ENCODE peak calls at places on chromosome 21, in nine cellular contexts. H is fibroblast of lung, C is astrocyte, W is GM23248, D is neural progenitor cell, B is mesendoderm, G is trophoblast cell, O is DND-41, R is hepatocyte. E is an unnamed sample. For H3K79me2, the result is how much of the 10 kb centered on the place peaks cover.

GRCh38 chr21:42644223-42645208 is 8.9 kb upstream of the PDE9A start:
- DNase-seq in H (peak), C (peak), W (peak), D (no peak), B (no peak), G (no peak), O (no peak), R (no peak), E (no peak)

GRCh38 chr21:42480736-42481135 is 15.3 kb downstream of the RSPH1 start:
- DNase-seq in H (no peak), C (no peak), W (no peak), D (no peak), B (no peak), G (no peak), O (no peak), R (no peak), E (no peak)

GRCh38 chr21:14773777-14774345 is 227.7 kb upstream of the SAMSN1 start:
- DNase-seq in H (no peak), C (no peak), W (peak), D (peak), B (peak), G (peak), O (peak), R (peak), E (peak)

GRCh38 chr21:45482899-45483821 is 59.1 kb downstream of the SLC19A1 start:
- DNase-seq in H (no peak), C (no peak), W (no peak), D (no peak), B (no peak), G (no peak), O (no peak), R (no peak), E (no peak)

GRCh38 chr21:27268290-27268689 is 301.4 kb upstream of the ADAMTS5 start:
- DNase-seq in H (peak), C (peak), W (peak), D (no peak), B (no peak), G (no peak), O (no peak), R (no peak), E (no peak)

GRCh38 chr21:45320261-45320990 is 32.7 kb upstream of the POFUT2 start:
- DNase-seq in H (no peak), C (no peak), W (no peak), D (no peak), B (no peak), G (no peak), O (no peak), R (no peak), E (no peak)

GRCh38 chr21:25563399-25564116 is 43.7 kb downstream of the MRPL39 start:
- DNase-seq in H (peak), C (peak), W (peak), D (no peak), B (no peak), G (no peak), O (peak), R (no peak), E (no peak)

GRCh38 chr21:31180256-31181088 is 142.2 kb upstream of the KRTAP19-8 start:
- DNase-seq in H (peak), C (no peak), W (peak), D (peak), B (peak), G (peak), O (peak), R (peak), E (peak)

GRCh38 chr21:43921602-43921978 is 56.6 kb downstream of the AGPAT3 start:
- DNase-seq in H (no peak), C (no peak), W (no peak), D (peak), B (no peak), G (no peak), O (peak), R (peak), E (no peak)

GRCh38 chr21:43029785-43030184 is 45.9 kb downstream of the CBS start:
- DNase-seq in H (no peak), C (no peak), W (no peak), D (no peak), B (no peak), G (peak), O (no peak), R (no peak), E (no peak)

GRCh38 chr21:46120301-46121285 is 22.7 kb downstream of the COL6A2 start:
- DNase-seq in H (no peak), C (no peak), W (no peak), D (no peak), B (no peak), G (no peak), O (no peak), R (no peak), E (no peak)

GRCh38 chr21:37430184-37430821 is 63.7 kb downstream of the DYRK1A start:
- DNase-seq in H (no peak), C (no peak), W (no peak), D (no peak), B (no peak), G (no peak), O (peak), R (peak), E (peak)

GRCh38 chr21:37281993-37282392 is 14.9 kb upstream of the VPS26C start:
- DNase-seq in H (no peak), C (no peak), W (no peak), D (peak), B (no peak), G (no peak), O (no peak), R (peak), E (no peak)

GRCh38 chr21:26499475-26499874 is 73.6 kb downstream of the CYYR1 start:
- DNase-seq in H (no peak), C (no peak), W (no peak), D (no peak), B (no peak), G (no peak), O (no peak), R (peak), E (no peak)

GRCh38 chr21:29701676-29702075 is 238.1 kb downstream of the GRIK1 start:
- DNase-seq in H (no peak), C (no peak), W (no peak), D (no peak), B (no peak), G (no peak), O (no peak), R (no peak), E (no peak)

GRCh38 chr21:16302851-16303282 is 573.1 kb downstream of the USP25 start:
- DNase-seq in H (no peak), C (peak), W (peak), D (no peak), B (no peak), G (no peak), O (no peak), R (peak), E (no peak)

GRCh38 chr21:45972716-45973474 is 8.7 kb upstream of the COL6A1 start:
- DNase-seq in H (peak), C (peak), W (peak), D (peak), B (peak), G (no peak), O (no peak), R (peak), E (no peak)

GRCh38 chr21:21010698-21011097 is 12.5 kb downstream of the NCAM2 start:
- DNase-seq in H (no peak), C (no peak), W (no peak), D (no peak), B (no peak), G (no peak), O (no peak), R (no peak), E (no peak)

GRCh38 chr21:18138507-18138906 is 106.1 kb upstream of the CHODL start:
- DNase-seq in H (no peak), C (no peak), W (no peak), D (no peak), B (no peak), G (no peak), O (no peak), R (no peak), E (no peak)

GRCh38 chr21:42755031-42755665 is 101.7 kb downstream of the PDE9A start:
- DNase-seq in H (no peak), C (no peak), W (no peak), D (no peak), B (no peak), G (no peak), O (no peak), R (no peak), E (no peak)

GRCh38 chr21:31340942-31341487 is 3.0 kb downstream of the TIAM1 start:
- DNase-seq in H (no peak), C (no peak), W (no peak), D (no peak), B (no peak), G (peak), O (no peak), R (no peak), E (no peak)

GRCh38 chr21:45150630-45151265 is 76.4 kb downstream of the ADARB1 start:
- DNase-seq in H (no peak), C (no peak), W (no peak), D (peak), B (no peak), G (no peak), O (no peak), R (no peak), E (no peak)

GRCh38 chr21:37758997-37759396 is 157.3 kb downstream of the KCNJ6 start:
- DNase-seq in H (peak), C (peak), W (peak), D (peak), B (peak), G (peak), O (peak), R (peak), E (peak)

GRCh38 chr21:44487831-44488230 is 32.5 kb downstream of the LRRC3 start:
- DNase-seq in H (peak), C (no peak), W (peak), D (peak), B (peak), G (peak), O (peak), R (peak), E (peak)

GRCh38 chr21:44569861-44570517 is 3.5 kb upstream of the KRTAP10-4 start:
- DNase-seq in H (no peak), C (no peak), W (no peak), D (no peak), B (no peak), G (no peak), O (no peak), R (no peak), E (no peak)

GRCh38 chr21:46111857-46112730 is 14.2 kb downstream of the COL6A2 start:
- DNase-seq in H (no peak), C (no peak), W (no peak), D (no peak), B (no peak), G (no peak), O (no peak), R (no peak), E (no peak)

GRCh38 chr21:27572681-27573080 is 605.8 kb upstream of the ADAMTS5 start:
- DNase-seq in H (peak), C (peak), W (peak), D (no peak), B (peak), G (peak), O (no peak), R (no peak), E (peak)

GRCh38 chr21:39456665-39457064 is 4.9 kb downstream of the SH3BGR start:
- DNase-seq in H (no peak), C (no peak), W (peak), D (peak), B (no peak), G (no peak), O (no peak), R (no peak), E (peak)
- H3K4me3 ChIP-seq in H (no peak), C (no peak), W (no peak), D (no peak), B (no peak), G (no peak), O (no peak), R (no peak), E (no peak)

DNA sequence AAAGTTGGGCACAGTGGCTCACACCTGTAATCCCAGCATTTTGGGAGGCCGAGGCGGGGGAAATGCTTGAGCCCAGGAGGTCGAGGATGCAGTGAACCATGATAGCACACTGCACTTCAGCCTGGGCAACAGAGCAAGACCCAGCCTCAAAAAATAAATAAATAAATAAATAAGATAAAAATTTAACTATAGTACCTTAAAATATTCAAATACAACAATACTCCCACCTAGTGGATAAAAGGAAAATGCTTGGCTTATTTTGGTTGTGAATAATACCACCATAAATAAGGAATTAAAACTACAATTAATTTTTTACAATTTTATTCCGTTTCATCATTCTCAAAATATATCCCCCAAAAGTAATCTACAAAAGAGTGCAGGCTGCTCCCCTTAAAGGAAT is 8.1 kb downstream of the PSMG1 start:
- DNase-seq in H (peak), C (no peak), W (peak), D (no peak), B (no peak), G (peak), O (no peak), R (peak), E (peak)
- H3K79me2 ChIP-seq in H (under half), C (under half), W (under half), D (under half), B (under half), G (under half), O (under half), R (under half), E (under half)

DNA sequence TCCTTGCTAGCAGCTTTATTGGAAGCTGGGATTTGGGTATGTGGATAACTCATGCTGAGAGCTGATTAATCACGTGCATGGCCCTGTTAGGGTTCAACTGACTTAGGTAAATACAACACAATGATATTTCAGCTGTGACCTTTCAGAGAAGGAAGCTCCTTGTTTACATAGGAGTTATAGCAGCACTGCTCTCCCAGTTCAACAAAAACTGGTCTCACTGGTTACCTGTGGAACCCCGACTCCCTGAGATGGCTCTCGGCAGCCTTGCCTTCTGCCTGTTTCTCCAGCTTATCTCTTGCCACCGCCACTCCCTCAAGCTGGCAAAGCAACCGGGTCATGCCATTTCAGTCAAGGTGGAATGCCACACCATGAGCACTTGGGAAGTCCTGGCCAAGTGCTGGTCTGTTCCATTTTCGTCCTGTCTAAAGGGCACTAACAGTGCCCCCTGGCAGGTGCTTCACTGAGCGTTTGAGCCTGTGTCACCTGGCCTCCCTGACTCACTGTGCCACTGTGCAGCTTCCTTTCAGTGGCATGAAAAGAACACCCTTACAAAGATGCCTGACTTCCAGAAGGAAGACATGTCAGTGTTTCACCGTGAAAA is 31.6 kb downstream of the DOP1B start:
- DNase-seq in H (no peak), C (no peak), W (no peak), D (no peak), B (no peak), G (no peak), O (no peak), R (peak), E (peak)
- H3K27ac ChIP-seq in H (no peak), C (no peak), W (no peak), D (no peak), B (no peak), G (peak), O (no peak), R (peak), E (peak)

DNA sequence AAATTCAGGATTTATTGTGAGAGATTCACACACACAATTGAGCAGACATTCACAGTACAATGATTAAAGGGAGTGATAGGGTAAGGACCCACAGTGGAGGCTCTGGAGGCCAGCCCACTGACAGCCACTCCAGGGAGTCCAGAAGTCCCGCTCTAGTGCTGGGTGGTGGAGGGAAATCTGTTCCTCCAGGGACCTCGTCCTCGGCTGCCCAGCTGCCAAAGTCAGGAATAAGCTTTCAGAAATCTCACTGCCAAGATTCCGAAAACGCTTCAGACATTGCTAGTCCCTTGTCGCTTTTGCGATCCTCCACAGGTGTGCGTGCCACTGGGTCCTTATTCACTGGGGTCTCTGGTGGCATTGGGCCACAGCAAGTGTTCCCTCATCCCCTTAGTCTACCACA is 2.3 kb downstream of the MX1 start:
- DNase-seq in H (no peak), C (no peak), W (no peak), D (no peak), B (no peak), G (no peak), O (no peak), R (no peak), E (no peak)
- H3K4me3 ChIP-seq in H (no peak), C (no peak), W (no peak), D (no peak), B (no peak), G (no peak), O (no peak), R (no peak), E (no peak)

DNA sequence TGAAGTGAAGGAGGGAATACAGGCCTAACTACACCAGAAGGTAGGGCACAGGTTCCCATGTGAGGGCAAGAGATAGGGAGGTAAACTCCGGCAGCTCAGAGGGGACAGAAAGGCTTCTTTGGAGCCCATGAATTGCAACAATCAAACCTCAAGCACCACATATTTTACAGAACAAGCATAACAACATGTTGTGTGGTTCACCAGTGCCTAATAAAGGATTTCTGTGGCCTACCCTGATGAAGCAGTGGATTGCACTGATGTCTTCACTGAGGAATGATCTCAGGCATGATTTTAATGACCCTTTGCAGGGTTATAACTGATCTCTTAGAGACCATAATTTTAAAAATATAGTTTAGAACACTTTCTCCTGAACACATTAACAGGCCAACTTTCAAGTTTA is 77.4 kb downstream of the RUNX1 start:
- DNase-seq in H (no peak), C (no peak), W (no peak), D (no peak), B (no peak), G (peak), O (no peak), R (no peak), E (no peak)
- H3K79me2 ChIP-seq in H (under half), C (under half), W (under half), D (under half), B (under half), G (under half), O (half or more), R (under half), E (under half)

DNA sequence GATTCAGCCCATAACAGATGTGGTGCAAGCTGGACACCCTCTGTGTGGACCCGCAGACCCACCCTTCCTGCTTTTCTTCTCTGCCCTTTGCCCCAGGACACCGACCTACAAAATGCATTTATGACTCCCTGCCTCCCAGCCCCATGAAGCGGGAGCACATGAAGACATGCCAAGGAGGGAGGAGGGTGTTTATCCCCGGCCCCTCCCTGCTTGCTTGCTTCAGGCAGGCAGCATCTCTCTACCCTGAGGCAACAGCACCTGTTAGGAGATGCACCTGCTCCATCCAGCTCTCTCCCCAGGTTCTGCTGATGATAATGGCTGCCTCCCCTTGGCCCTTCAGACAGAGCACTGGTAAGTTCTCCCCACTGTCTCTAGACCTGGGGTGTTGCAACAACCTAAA is 187.5 kb downstream of the PSMG1 start:
- DNase-seq in H (no peak), C (no peak), W (no peak), D (no peak), B (no peak), G (no peak), O (no peak), R (no peak), E (no peak)
- H3K27ac ChIP-seq in H (no peak), C (no peak), W (no peak), D (no peak), B (no peak), G (no peak), O (peak), R (no peak), E (no peak)

E was measured in PC-3.